ENCODE peak calls at places on chromosomes 3 and 15, in eight cellular contexts. N, E, A, S, G, U, P and J are unnamed samples.

GRCh38 chr3:27224197-27224596 is 145.0 kb downstream of the NEK10 start:
- DNase-seq in G (no peak), E (no peak), A (no peak), N (no peak), U (no peak), S (no peak), P (no peak), J (peak; percentile 79)

GRCh38 chr3:65729553-65729952 is 309.2 kb downstream of the MAGI1 start:
- DNase-seq in P (no peak), G (no peak), E (no peak), N (no peak), U (no peak), S (no peak), A (no peak), J (peak; percentile 52)

GRCh38 chr3:115839246-115839645 is 215.9 kb downstream of the GAP43 start:
- DNase-seq in E (no peak), S (no peak), A (no peak), N (no peak), U (no peak), P (no peak), G (no peak), J (no peak)

GRCh38 chr3:48088056-48088748 is 72.0 kb upstream of the MAP4 start:
- DNase-seq in P (peak; percentile 66), A (no peak), N (no peak), S (peak; percentile 39), U (no peak), G (peak; percentile 52), E (no peak), J (peak; percentile 60)

GRCh38 chr3:98326036-98326435 is 27.6 kb upstream of the OR5K4 start:
- DNase-seq in N (no peak), E (no peak), G (no peak), S (no peak), P (no peak), U (no peak), A (no peak), J (no peak)

GRCh38 chr15:79450648-79451047 is 18.5 kb downstream of the MINAR1 start:
- DNase-seq in G (no peak), U (peak; percentile 25), P (no peak), S (peak; percentile 13), A (no peak), N (no peak), E (no peak), J (peak; percentile 27)

GRCh38 chr15:32861741-32862140 is 143.9 kb downstream of the GREM1 start:
- DNase-seq in U (no peak), N (no peak), S (no peak), P (no peak), G (peak; percentile 28), A (no peak), E (peak; percentile 87), J (peak; percentile 88)

GRCh38 chr15:46059921-46060565 is 425.2 kb downstream of the SQOR start:
- DNase-seq in S (no peak), U (no peak), G (no peak), A (no peak), N (no peak), E (no peak), P (no peak), J (no peak)

GRCh38 chr15:99148851-99149276 is 44.0 kb downstream of the SYNM start:
- DNase-seq in N (no peak), U (no peak), S (no peak), G (no peak), E (peak; percentile 91), P (no peak), A (no peak), J (no peak)

GRCh38 chr3:67901681-67902080 is 247.3 kb upstream of the SUCLG2 start:
- DNase-seq in A (no peak), G (peak; percentile 9), S (peak; percentile 41), P (no peak), N (no peak), U (peak; percentile 13), E (peak; percentile 11), J (no peak)

GRCh38 chr3:175266993-175267960 is 408.1 kb downstream of the NAALADL2 start:
- DNase-seq in U (peak; percentile 62), P (no peak), G (no peak), E (no peak), S (no peak), N (no peak), A (no peak), J (peak; percentile 81)

GRCh38 chr3:30779686-30780287 is 114.7 kb downstream of the GADL1 start:
- DNase-seq in A (no peak), S (peak; percentile 24), P (peak; percentile 55), G (peak; percentile 54), N (peak; percentile 16), E (peak; percentile 15), U (peak; percentile 72), J (peak; percentile 53)

GRCh38 chr3:158770254-158771017 is 31.4 kb upstream of the MFSD1 start:
- DNase-seq in G (no peak), A (peak; percentile 81), S (no peak), E (peak; percentile 77), P (no peak), U (peak; percentile 52), N (no peak), J (peak; percentile 86)

GRCh38 chr15:81492303-81492702 is 118.3 kb upstream of the TMC3 start:
- DNase-seq in A (no peak), U (peak; percentile 6), S (no peak), N (no peak), E (no peak), P (no peak), G (no peak), J (peak; percentile 77)

GRCh38 chr15:48442011-48442410 is 110.8 kb downstream of the DUT start:
- DNase-seq in G (no peak), A (no peak), N (no peak), S (no peak), P (peak; percentile 14), U (no peak), E (no peak), J (peak; percentile 49)

GRCh38 chr15:63076136-63077005 is 33.8 kb downstream of the TPM1 start:
- DNase-seq in P (no peak), E (no peak), A (no peak), N (no peak), S (no peak), U (no peak), G (no peak), J (no peak)

GRCh38 chr3:75886971-75887526 is 101.7 kb upstream of the ZNF717 start:
- DNase-seq in A (no peak), N (no peak), G (peak; percentile 13), P (no peak), E (no peak), U (no peak), S (no peak), J (no peak)

GRCh38 chr3:49602049-49602554 is 47.8 kb downstream of the BSN start:
- DNase-seq in U (peak; percentile 41), E (no peak), P (no peak), G (no peak), S (no peak), A (peak; percentile 79), N (no peak), J (no peak)

GRCh38 chr15:82568986-82569385 is 28.7 kb upstream of the RPS17 start:
- DNase-seq in N (no peak), P (no peak), A (no peak), G (no peak), U (no peak), S (no peak), E (no peak), J (no peak)

GRCh38 chr3:152257246-152258074 is 11.3 kb upstream of the MBNL1 start:
- DNase-seq in N (no peak), S (peak; percentile 77), A (no peak), E (no peak), G (no peak), U (no peak), P (no peak), J (peak; percentile 52)

GRCh38 chr3:196399485-196399945 is 32.7 kb downstream of the UBXN7 start:
- DNase-seq in N (peak; percentile 28), U (peak; percentile 87), E (no peak), P (no peak), S (no peak), A (peak; percentile 85), G (no peak), J (peak; percentile 56)

GRCh38 chr3:51888463-51889105 is 13.2 kb upstream of the IQCF5 start:
- DNase-seq in A (no peak), E (no peak), P (no peak), U (no peak), N (no peak), S (no peak), G (no peak), J (no peak)
- H3K4me1 ChIP-seq in A (peaks cover 21% of the 10 kb centered on the region), E (no peaks in the 10 kb centered on the region), P (no peaks in the 10 kb centered on the region), U (peaks cover 16% of the 10 kb centered on the region), N (peaks cover 9% of the 10 kb centered on the region), S (no peaks in the 10 kb centered on the region), G (no peaks in the 10 kb centered on the region), J (no peaks in the 10 kb centered on the region)

GRCh38 chr3:15108082-15108545 is 9.2 kb upstream of the RBSN start:
- DNase-seq in P (peak; percentile 91), U (peak; percentile 78), E (peak; percentile 77), N (peak; percentile 65), A (no peak), G (peak; percentile 86), S (peak; percentile 81), J (peak; percentile 85)
- H3K4me2 ChIP-seq in P (no peak overlapping the region), U (peak overlapping the region; percentile 35), E (peak overlapping the region; percentile 48), N (peak overlapping the region; percentile 62), A (peak overlapping the region; percentile 34), G (no peak overlapping the region), S (peak overlapping the region; percentile 63), J (peak overlapping the region; percentile 66)

DNA sequence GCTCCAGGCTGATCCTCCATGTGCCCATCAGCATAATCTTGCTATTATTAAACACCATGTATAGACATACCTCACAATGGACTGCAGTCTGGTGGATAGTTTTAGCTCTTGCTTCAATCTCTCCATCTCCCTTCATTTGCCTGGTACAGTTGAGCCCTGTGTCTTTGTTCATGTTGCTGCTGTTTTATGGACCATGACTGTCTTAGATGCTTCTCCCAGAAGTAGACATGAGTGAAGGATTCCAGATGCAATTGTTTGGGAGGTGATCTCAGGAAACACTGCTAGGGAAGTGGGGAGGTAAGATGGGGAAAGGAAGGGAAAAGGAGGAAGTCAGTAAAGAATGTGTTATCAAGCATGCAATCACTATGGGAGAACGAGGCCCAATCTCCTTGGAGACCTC is 36.3 kb upstream of the CTNNB1 start:
- DNase-seq in A (no peak), U (no peak), N (no peak), P (no peak), S (no peak), E (no peak), G (no peak), J (no peak)
- H3K9me2 ChIP-seq in A (no peaks in the 10 kb centered on the region), U (no peaks in the 10 kb centered on the region), N (no peaks in the 10 kb centered on the region), P (no peaks in the 10 kb centered on the region), S (no peaks in the 10 kb centered on the region), E (no peaks in the 10 kb centered on the region), G (no peaks in the 10 kb centered on the region), J (no peaks in the 10 kb centered on the region)

GRCh38 chr3:188315563-188315962 is 161.6 kb downstream of the LPP start:
- DNase-seq in E (no peak), U (no peak), P (no peak), A (no peak), G (no peak), S (no peak), N (no peak), J (no peak)

GRCh38 chr3:188305220-188305619 is 151.3 kb downstream of the LPP start:
- DNase-seq in E (no peak), A (no peak), P (no peak), U (no peak), S (no peak), N (no peak), G (no peak), J (no peak)

GRCh38 chr3:188309437-188310269 is 155.7 kb downstream of the LPP start:
- DNase-seq in A (no peak), E (peak; percentile 75), P (no peak), N (no peak), S (no peak), U (no peak), G (no peak), J (no peak)

GRCh38 chr3:188306435-188306980 is 152.6 kb downstream of the LPP start:
- DNase-seq in E (no peak), G (no peak), A (no peak), S (no peak), P (no peak), N (no peak), U (no peak), J (no peak)

GRCh38 chr3:188310270-188310710 is 156.3 kb downstream of the LPP start:
- DNase-seq in U (no peak), E (no peak), P (no peak), N (no peak), A (no peak), G (no peak), S (no peak), J (no peak)
- H3K4me1 ChIP-seq in U (no peaks in the 10 kb centered on the region), E (peaks cover 4% of the 10 kb centered on the region), P (peaks cover 4% of the 10 kb centered on the region), N (no peaks in the 10 kb centered on the region), A (no peaks in the 10 kb centered on the region), G (no peaks in the 10 kb centered on the region), S (peaks cover 9% of the 10 kb centered on the region), J (no peaks in the 10 kb centered on the region)